ENCODE peak calls at places on chromosomes 3 and 15, in six cellular contexts. Q is OCI-LY7, H is PC-3, B is SK-N-SH, T is GM23338, C is GM23248. W is an unnamed sample. For H4K20me1 and H3K9me2, the result is how much of the 10 kb centered on the place peaks cover.

GRCh38 chr3:134754768-134755559 is 40.1 kb upstream of the EPHB1 start:
- DNase-seq in Q (peak), H (peak), B (peak), T (peak), C (peak), W (peak)

GRCh38 chr3:169286214-169286613 is 377.3 kb downstream of the MECOM start:
- DNase-seq in Q (no peak), H (peak), B (no peak), T (no peak), C (no peak), W (no peak)

GRCh38 chr3:195151866-195152526 is 119.0 kb downstream of the XXYLT1 start:
- DNase-seq in Q (no peak), H (peak), B (no peak), T (no peak), C (peak), W (no peak)

GRCh38 chr3:127158614-127159221 is 34.2 kb upstream of the PRR23E start:
- DNase-seq in Q (no peak), H (peak), B (no peak), T (peak), C (peak), W (no peak)

GRCh38 chr3:165544432-165544831 is 292.8 kb downstream of the BCHE start:
- DNase-seq in Q (no peak), H (peak), B (no peak), T (no peak), C (no peak), W (no peak)

GRCh38 chr3:127210654-127210943 is 17.7 kb downstream of the PRR23E start:
- DNase-seq in Q (no peak), H (no peak), B (no peak), T (no peak), C (no peak), W (no peak)

GRCh38 chr15:36501063-36501678 is 78.3 kb upstream of the CDIN1 start:
- DNase-seq in Q (peak), H (peak), B (peak), T (peak), C (peak), W (peak)

GRCh38 chr3:30203301-30203700 is 403.1 kb upstream of the TGFBR2 start:
- DNase-seq in Q (no peak), H (no peak), B (no peak), T (no peak), C (peak), W (no peak)

GRCh38 chr3:190558796-190559195 is 44.9 kb downstream of the IL1RAP start:
- DNase-seq in Q (no peak), H (no peak), B (no peak), T (no peak), C (no peak), W (no peak)

GRCh38 chr3:16884748-16885587 is at the start of gene PLCL2:
- DNase-seq in Q (peak), H (peak), B (peak), T (peak), C (peak), W (peak)

GRCh38 chr3:82143661-82144405 is 382.4 kb upstream of the GBE1 start:
- DNase-seq in Q (no peak), H (no peak), B (no peak), T (no peak), C (no peak), W (no peak)

GRCh38 chr3:15926866-15927265 is 129.1 kb upstream of the ANKRD28 start:
- DNase-seq in Q (no peak), H (no peak), B (no peak), T (no peak), C (peak), W (no peak)

GRCh38 chr3:177330771-177331170 is 133.5 kb upstream of the TBL1XR1 start:
- DNase-seq in Q (no peak), H (no peak), B (no peak), T (no peak), C (peak), W (no peak)

GRCh38 chr3:192892981-192893827 is 24.5 kb downstream of the MB21D2 start:
- DNase-seq in Q (no peak), H (peak), B (no peak), T (peak), C (peak), W (peak)

GRCh38 chr15:67059127-67059553 is 6.3 kb upstream of the SMAD3 start:
- DNase-seq in Q (no peak), H (no peak), B (no peak), T (no peak), C (no peak), W (no peak)

GRCh38 chr3:73383470-73384049 is 241.2 kb downstream of the PDZRN3 start:
- DNase-seq in Q (no peak), H (no peak), B (no peak), T (no peak), C (no peak), W (no peak)

GRCh38 chr3:134065252-134065651 is 35.5 kb upstream of the SLCO2A1 start:
- DNase-seq in Q (no peak), H (no peak), B (no peak), T (no peak), C (no peak), W (no peak)

GRCh38 chr15:39661776-39662175 is 80.9 kb downstream of the THBS1 start:
- DNase-seq in Q (no peak), H (no peak), B (no peak), T (no peak), C (peak), W (no peak)

GRCh38 chr15:27592036-27592725 is 506.9 kb downstream of the OCA2 start:
- DNase-seq in Q (no peak), H (no peak), B (no peak), T (peak), C (peak), W (no peak)

GRCh38 chr15:32824777-32825176 is 107.0 kb downstream of the GREM1 start:
- DNase-seq in Q (no peak), H (peak), B (no peak), T (no peak), C (peak), W (no peak)

GRCh38 chr15:88613074-88613944 is 7.8 kb upstream of the AEN start:
- DNase-seq in Q (no peak), H (no peak), B (no peak), T (peak), C (no peak), W (no peak)

GRCh38 chr3:195899701-195900425 is 8.5 kb downstream of the TNK2 start:
- DNase-seq in Q (no peak), H (no peak), B (peak), T (no peak), C (no peak), W (no peak)

GRCh38 chr15:48089664-48090063 is 31.1 kb upstream of the SLC24A5 start:
- DNase-seq in Q (no peak), H (no peak), B (no peak), T (no peak), C (no peak), W (no peak)

GRCh38 chr15:35751421-35752133 is 205.6 kb upstream of the DPH6 start:
- DNase-seq in Q (peak), H (peak), B (peak), T (peak), C (peak), W (peak)

GRCh38 chr15:43440721-43441281 is 52.2 kb downstream of the TP53BP1 start:
- DNase-seq in Q (peak), H (peak), B (peak), T (peak), C (peak), W (peak)

GRCh38 chr15:74631935-74632560 is 16.4 kb downstream of the CLK3 start:
- DNase-seq in Q (peak), H (peak), B (peak), T (peak), C (peak), W (peak)

GRCh38 chr3:129343643-129344360 is 65.1 kb downstream of the HMCES start:
- DNase-seq in Q (peak), H (no peak), B (no peak), T (peak), C (peak), W (peak)

GRCh38 chr3:86239956-86240355 is 751.0 kb downstream of the VGLL3 start:
- DNase-seq in Q (no peak), H (no peak), B (no peak), T (no peak), C (peak), W (no peak)

GRCh38 chr3:179840985-179841384 is 188.1 kb downstream of the USP13 start:
- DNase-seq in Q (no peak), H (peak), B (no peak), T (no peak), C (peak), W (no peak)

GRCh38 chr3:136546718-136547117 is 205.5 kb downstream of the STAG1 start:
- DNase-seq in Q (peak), H (peak), B (no peak), T (peak), C (no peak), W (peak)

GRCh38 chr15:65369148-65369547 is 8.7 kb downstream of the IGDCC3 start:
- DNase-seq in Q (no peak), H (no peak), B (no peak), T (no peak), C (no peak), W (no peak)
- H4K20me1 ChIP-seq in Q (under half), H (under half), B (under half), T (under half), C (under half), W (under half)

GRCh38 chr3:125108833-125109540 is 53.2 kb upstream of the HEG1 start:
- DNase-seq in Q (no peak), H (no peak), B (no peak), T (no peak), C (no peak), W (peak)
- H3K4me2 ChIP-seq in Q (no peak), H (no peak), B (peak), T (no peak), C (peak), W (peak)

DNA sequence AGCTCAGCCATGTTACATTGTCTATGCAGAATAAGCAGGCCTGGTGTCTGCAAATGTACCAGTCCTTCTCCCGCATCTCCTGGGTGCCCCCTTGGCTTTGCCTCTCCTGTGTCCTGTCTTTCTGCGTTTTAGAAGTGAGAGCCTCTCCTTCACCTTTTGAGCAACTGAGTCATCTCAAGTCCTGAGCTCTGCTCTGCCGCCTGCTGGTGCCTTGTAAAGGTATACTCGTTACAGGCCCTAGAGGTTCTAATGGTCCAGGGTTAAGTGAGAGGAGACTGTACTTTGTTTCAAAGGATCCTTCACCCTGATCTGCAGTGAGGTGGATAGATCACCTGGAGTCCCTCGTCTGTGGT is 12.6 kb downstream of the GHRL start:
- DNase-seq in Q (peak), H (peak), B (no peak), T (peak), C (peak), W (no peak)
- H3K9me2 ChIP-seq in Q (under half), H (under half), B (under half), T (under half), C (under half), W (under half)

GRCh38 chr3:65669163-65669875 is 369.4 kb downstream of the MAGI1 start:
- DNase-seq in Q (no peak), H (no peak), B (no peak), T (no peak), C (peak), W (no peak)

GRCh38 chr3:65666426-65667091 is 372.2 kb downstream of the MAGI1 start:
- DNase-seq in Q (no peak), H (peak), B (no peak), T (peak), C (peak), W (no peak)

GRCh38 chr3:65665922-65666321 is 372.8 kb downstream of the MAGI1 start:
- DNase-seq in Q (no peak), H (no peak), B (no peak), T (no peak), C (no peak), W (no peak)

GRCh38 chr3:65664927-65665326 is 373.8 kb downstream of the MAGI1 start:
- DNase-seq in Q (no peak), H (no peak), B (no peak), T (no peak), C (no peak), W (no peak)

DNA sequence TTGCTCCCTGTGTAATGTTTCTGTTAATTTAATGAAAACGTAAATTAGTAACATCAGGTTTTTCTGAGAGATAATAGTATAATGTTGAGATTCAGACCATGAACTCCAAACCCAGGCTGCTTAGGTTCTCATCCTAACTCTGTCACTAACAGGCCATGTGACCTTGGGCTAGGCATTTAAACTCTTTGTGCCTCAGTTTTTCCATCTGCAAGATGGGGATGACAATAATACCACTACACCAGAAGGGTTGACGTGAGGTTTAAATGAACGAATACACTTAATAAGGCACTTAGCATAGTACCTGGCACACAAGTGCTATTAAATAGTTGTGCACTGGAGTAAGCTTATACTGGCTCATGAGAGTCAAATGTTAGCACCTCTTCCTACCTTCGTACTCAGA is 370.8 kb downstream of the MAGI1 start:
- DNase-seq in Q (no peak), H (no peak), B (no peak), T (no peak), C (no peak), W (no peak)
- H4K20me1 ChIP-seq in Q (under half), H (under half), B (under half), T (under half), C (under half), W (under half)

GRCh38 chr3:186359078-186359477 is 3.0 kb downstream of the DGKG start:
- DNase-seq in Q (no peak), H (peak), B (no peak), T (no peak), C (no peak), W (no peak)
- H3K4me2 ChIP-seq in Q (no peak), H (no peak), B (no peak), T (no peak), C (no peak), W (no peak)

GRCh38 chr3:10638466-10638865 is 133.1 kb upstream of the ATP2B2 start:
- DNase-seq in Q (no peak), H (no peak), B (no peak), T (no peak), C (no peak), W (no peak)
- H3K9me2 ChIP-seq in Q (under half), H (under half), B (under half), T (under half), C (under half), W (under half)

W was measured in Karpas-422.